ENCODE peak calls at places on chromosomes 3 and 15, in four cellular contexts. A is GM12878, Y is HepG2, U is K562. M is an unnamed sample.

GRCh38 chr15:92623435-92623834 is 32.1 kb downstream of the FAM174B start:
- DNase-seq in A (no peak), Y (no peak), U (no peak), M (no peak)

GRCh38 chr3:29195055-29195454 is 85.8 kb upstream of the RBMS3 start:
- DNase-seq in A (no peak), Y (no peak), U (no peak), M (no peak)

GRCh38 chr3:127350172-127351050 is 62.6 kb upstream of the PRR20G start:
- DNase-seq in A (no peak), Y (no peak), U (no peak), M (no peak)

GRCh38 chr3:170714151-170714550 is 128.3 kb upstream of the SLC7A14 start:
- DNase-seq in A (no peak), Y (no peak), U (no peak), M (no peak)

GRCh38 chr3:73530030-73530411 is 94.7 kb downstream of the PDZRN3 start:
- DNase-seq in A (no peak), Y (no peak), U (no peak), M (no peak)

GRCh38 chr3:23712656-23713559 is 92.8 kb upstream of the UBE2E1 start:
- DNase-seq in A (no peak), Y (no peak), U (no peak), M (no peak)

GRCh38 chr15:40932625-40933519 is 3.7 kb downstream of the DLL4 start:
- DNase-seq in A (no peak), Y (peak), U (no peak), M (no peak)

GRCh38 chr15:92463352-92463751 is 69.7 kb downstream of the ST8SIA2 start:
- DNase-seq in A (no peak), Y (no peak), U (no peak), M (no peak)

GRCh38 chr15:101530224-101530958 is 40.9 kb upstream of the PCSK6 start:
- DNase-seq in A (no peak), Y (no peak), U (no peak), M (peak)

GRCh38 chr3:37909067-37909911 is 47.6 kb downstream of the CTDSPL start:
- DNase-seq in A (no peak), Y (peak), U (no peak), M (no peak)

GRCh38 chr3:37096292-37096691 is 78.1 kb downstream of the LRRFIP2 start:
- DNase-seq in A (no peak), Y (peak), U (no peak), M (no peak)

GRCh38 chr15:62497356-62497755 is 332.3 kb upstream of the C2CD4B start:
- DNase-seq in A (no peak), Y (no peak), U (no peak), M (no peak)

GRCh38 chr15:65553691-65554090 is 23.4 kb downstream of the HACD3 start:
- DNase-seq in A (no peak), Y (no peak), U (no peak), M (no peak)

GRCh38 chr3:186162221-186162620 is 53.3 kb upstream of the ETV5 start:
- DNase-seq in A (no peak), Y (no peak), U (no peak), M (no peak)

GRCh38 chr3:79587150-79587549 is 180.6 kb downstream of the ROBO1 start:
- DNase-seq in A (no peak), Y (no peak), U (no peak), M (no peak)

GRCh38 chr3:192819001-192819569 is 91.7 kb upstream of the FGF12 start:
- DNase-seq in A (peak), Y (no peak), U (no peak), M (no peak)

GRCh38 chr3:155078959-155079794 is 942 bp upstream of the MME start:
- DNase-seq in A (no peak), Y (no peak), U (peak), M (peak)

GRCh38 chr3:45012577-45012976 is 13.5 kb upstream of the CLEC3B start:
- DNase-seq in A (no peak), Y (no peak), U (no peak), M (no peak)

GRCh38 chr3:45011756-45012441 is 14.2 kb upstream of the CLEC3B start:
- DNase-seq in A (no peak), Y (no peak), U (no peak), M (no peak)

GRCh38 chr3:45009868-45010267 is 16.2 kb upstream of the CLEC3B start:
- DNase-seq in A (no peak), Y (no peak), U (no peak), M (no peak)

GRCh38 chr3:45008117-45008516 is 18.0 kb upstream of the CLEC3B start:
- DNase-seq in A (no peak), Y (no peak), U (no peak), M (no peak)

GRCh38 chr3:45010718-45011355 is 15.3 kb upstream of the CLEC3B start:
- DNase-seq in A (no peak), Y (no peak), U (no peak), M (no peak)
- TF ChIP-seq TARDBP in A (no peak), Y (no peak), U (no peak), M (no peak)

GRCh38 chr3:9947025-9947995 is 4.9 kb downstream of the PRRT3 start:
- DNase-seq in A (no peak), Y (peak), U (no peak), M (no peak)
- TF ChIP-seq BHLHE40 in A (no peak), Y (peak), U (no peak), M (no peak)

GRCh38 chr3:124986153-124987143 is 51.9 kb upstream of the MUC13 start:
- DNase-seq in A (no peak), Y (no peak), U (peak), M (peak)
- TF ChIP-seq TARDBP in A (no peak), Y (no peak), U (no peak), M (no peak)

GRCh38 chr3:39919281-39919680 is 109.9 kb downstream of the MYRIP start:
- DNase-seq in A (no peak), Y (no peak), U (no peak), M (no peak)

GRCh38 chr3:39915027-39915426 is 105.6 kb downstream of the MYRIP start:
- DNase-seq in A (no peak), Y (no peak), U (no peak), M (no peak)

GRCh38 chr3:39917060-39917773 is 107.8 kb downstream of the MYRIP start:
- DNase-seq in A (no peak), Y (no peak), U (no peak), M (no peak)

GRCh38 chr3:39920271-39920670 is 110.9 kb downstream of the MYRIP start:
- DNase-seq in A (no peak), Y (no peak), U (no peak), M (no peak)
- TF ChIP-seq BHLHE40 in A (no peak), Y (no peak), U (no peak), M (no peak)

GRCh38 chr3:46982581-46982980 is 3.1 kb downstream of the NBEAL2 start:
- DNase-seq in A (no peak), Y (no peak), U (no peak), M (no peak)
- TF ChIP-seq TARDBP in A (no peak), Y (no peak), U (no peak), M (no peak)